ENCODE peak calls at places on chromosomes 5 and 9, in ten cellular contexts. U is skeletal muscle cell; R is mesenchymal stem cell; D is CD8-positive, alpha-beta memory T cell; K is HL-60; F is mesendoderm; W is tibial nerve; N is AG10803; H is transverse colon; I is HepG2. Q is an unnamed sample.

GRCh38 chr5:20683241-20683940 is 695.4 kb upstream of the CDH18 start:
- DNase-seq in W (no peak), D (no peak), I (no peak), N (no peak), U (no peak), R (no peak), K (no peak), F (no peak), H (no peak), Q (no peak)

GRCh38 chr9:2623046-2623865 is 1.7 kb downstream of the VLDLR start:
- DNase-seq in K (no peak), I (peak; percentile 33), D (no peak), N (peak; percentile 36), U (no peak), H (peak; percentile 10), F (peak; percentile 82), R (peak; percentile 43), W (no peak), Q (no peak)

GRCh38 chr5:144583493-144584154 is 413.0 kb downstream of the KCTD16 start:
- DNase-seq in K (no peak), N (no peak), D (no peak), R (no peak), W (no peak), H (no peak), U (no peak), F (no peak), I (no peak), Q (no peak)

GRCh38 chr5:60185230-60186104 is 291.9 kb upstream of the PDE4D start:
- DNase-seq in K (no peak), W (no peak), U (no peak), I (no peak), N (no peak), R (peak; percentile 2), H (no peak), F (no peak), D (no peak), Q (no peak)

GRCh38 chr9:105858877-105859276 is 164.5 kb downstream of the TMEM38B start:
- DNase-seq in I (no peak), F (no peak), K (no peak), D (no peak), R (no peak), H (no peak), N (no peak), U (no peak), W (no peak), Q (no peak)

GRCh38 chr5:94928891-94929290 is 310.4 kb downstream of the SLF1 start:
- DNase-seq in I (no peak), U (peak; percentile 21), R (peak; percentile 7), D (no peak), H (no peak), K (no peak), N (no peak), W (no peak), F (peak; percentile 22), Q (no peak)

GRCh38 chr5:153400931-153401330 is 89.5 kb upstream of the GRIA1 start:
- DNase-seq in H (no peak), W (no peak), I (no peak), K (no peak), N (peak; percentile 57), U (peak; percentile 14), D (no peak), F (no peak), R (no peak), Q (no peak)

GRCh38 chr5:142722896-142723295 is 37.0 kb upstream of the FGF1 start:
- DNase-seq in R (no peak), I (no peak), W (no peak), D (no peak), F (no peak), K (no peak), N (no peak), U (no peak), H (no peak), Q (no peak)

GRCh38 chr9:10112070-10112469 is 500.7 kb downstream of the PTPRD start:
- DNase-seq in R (no peak), W (no peak), K (no peak), I (no peak), N (no peak), H (no peak), F (peak; percentile 6), U (no peak), D (no peak), Q (no peak)

GRCh38 chr5:88886252-88886651 is 3.3 kb upstream of the MEF2C start:
- DNase-seq in U (no peak), F (no peak), H (no peak), W (no peak), R (no peak), K (no peak), D (no peak), N (no peak), I (no peak), Q (no peak)

GRCh38 chr5:142600092-142600491 is 85.8 kb downstream of the FGF1 start:
- DNase-seq in K (no peak), W (no peak), H (no peak), D (no peak), F (no peak), N (no peak), R (peak; percentile 59), U (no peak), I (no peak), Q (no peak)

GRCh38 chr5:17445185-17445584 is 52.8 kb upstream of the TAF11L2 start:
- DNase-seq in R (no peak), U (no peak), N (no peak), F (no peak), K (no peak), I (no peak), D (no peak), H (peak; percentile 49), W (no peak), Q (no peak)

GRCh38 chr5:72988769-72989168 is 32.9 kb downstream of the FCHO2 start:
- DNase-seq in H (no peak), K (no peak), R (peak; percentile 11), W (no peak), I (no peak), F (peak; percentile 3), D (no peak), N (no peak), U (no peak), Q (no peak)

GRCh38 chr5:38541174-38541724 is 15.2 kb downstream of the LIFR start:
- DNase-seq in W (no peak), K (no peak), I (no peak), R (no peak), D (no peak), F (no peak), U (no peak), N (no peak), H (no peak), Q (no peak)

GRCh38 chr5:23412011-23412410 is 95.4 kb upstream of the PRDM9 start:
- DNase-seq in K (no peak), F (no peak), H (no peak), D (no peak), N (no peak), U (peak; percentile 44), W (no peak), I (no peak), R (peak; percentile 64), Q (no peak)

GRCh38 chr9:98785333-98785933 is 10.9 kb downstream of the ANKS6 start:
- DNase-seq in D (no peak), H (no peak), R (no peak), I (no peak), W (no peak), U (no peak), K (no peak), N (no peak), F (no peak), Q (no peak)
- H3K4me3 ChIP-seq in D (no peak overlapping the region), H (no peak overlapping the region), R (no peak overlapping the region), I (no peak overlapping the region), W (no peak overlapping the region), U (no peak overlapping the region), K (no peak overlapping the region), N (no peak overlapping the region), F (no peak overlapping the region), Q (no peak overlapping the region)

DNA sequence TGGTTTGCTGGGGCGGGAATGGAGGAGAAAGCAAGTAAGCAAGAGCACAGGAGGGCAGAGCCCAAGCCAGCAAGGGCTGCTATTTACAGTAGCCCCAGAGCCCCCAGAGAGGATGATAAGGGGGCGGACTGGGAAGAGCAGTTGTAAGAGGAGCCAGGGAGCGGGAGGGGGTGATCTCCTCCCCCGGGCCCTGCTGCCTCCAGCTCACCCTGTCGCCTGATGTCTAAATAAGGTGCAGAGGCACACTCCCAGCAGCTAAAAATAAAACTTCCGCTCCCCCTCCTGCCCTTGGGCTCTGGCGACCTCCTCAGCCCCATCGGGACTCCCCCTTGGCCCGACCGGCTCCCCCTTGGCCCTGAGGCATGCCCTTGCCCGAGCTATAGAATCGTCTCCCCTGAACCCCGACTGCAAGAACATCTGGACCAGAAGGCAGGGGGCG is 14.4 kb upstream of the CCDC69 start:
- DNase-seq in W (no peak), D (no peak), F (no peak), I (no peak), H (peak; percentile 39), U (no peak), R (no peak), K (no peak), N (no peak), Q (no peak)
- H3K4me3 ChIP-seq in W (no peak overlapping the region), D (no peak overlapping the region), F (no peak overlapping the region), I (peak overlapping the region; percentile 37), H (peak overlapping the region; percentile 28), U (no peak overlapping the region), R (no peak overlapping the region), K (no peak overlapping the region), N (no peak overlapping the region), Q (no peak overlapping the region)

DNA sequence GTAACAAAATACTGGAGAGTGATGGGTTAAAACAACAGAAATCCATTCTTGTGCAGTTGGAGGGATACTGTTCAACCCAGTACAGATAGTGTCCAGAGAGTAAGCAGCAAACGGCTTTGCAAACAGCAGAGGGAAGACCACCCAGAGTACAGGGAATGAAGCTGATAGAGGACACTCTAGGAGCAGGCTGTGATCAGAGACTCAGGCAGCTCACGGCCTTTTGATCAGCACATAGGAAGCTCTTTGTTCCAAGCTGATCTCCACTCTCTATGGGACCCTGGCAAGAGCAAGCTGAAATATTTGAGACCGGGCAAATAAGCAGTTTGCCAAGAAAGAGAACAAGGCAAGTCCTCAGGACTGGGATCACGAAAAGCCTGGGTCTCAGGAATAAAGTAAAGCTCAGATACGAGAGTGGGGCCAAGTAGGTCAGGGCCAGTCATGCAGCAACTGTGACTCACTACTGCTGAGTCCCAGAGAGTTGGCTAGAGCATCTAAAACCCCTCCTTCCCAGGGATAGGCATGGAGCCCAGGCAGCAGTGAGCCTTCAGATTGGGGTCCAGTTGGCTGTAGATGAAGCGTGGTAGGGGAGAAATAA is 52.4 kb downstream of the MELK start:
- DNase-seq in U (peak; percentile 55), K (no peak), I (no peak), R (peak; percentile 78), D (no peak), F (no peak), W (peak; percentile 23), H (peak; percentile 8), N (peak; percentile 74), Q (no peak)
- H3K4me3 ChIP-seq in U (no peak overlapping the region), K (no peak overlapping the region), I (no peak overlapping the region), R (no peak overlapping the region), D (no peak overlapping the region), F (no peak overlapping the region), W (no peak overlapping the region), H (no peak overlapping the region), N (peak overlapping the region; percentile 13), Q (no peak overlapping the region)

DNA sequence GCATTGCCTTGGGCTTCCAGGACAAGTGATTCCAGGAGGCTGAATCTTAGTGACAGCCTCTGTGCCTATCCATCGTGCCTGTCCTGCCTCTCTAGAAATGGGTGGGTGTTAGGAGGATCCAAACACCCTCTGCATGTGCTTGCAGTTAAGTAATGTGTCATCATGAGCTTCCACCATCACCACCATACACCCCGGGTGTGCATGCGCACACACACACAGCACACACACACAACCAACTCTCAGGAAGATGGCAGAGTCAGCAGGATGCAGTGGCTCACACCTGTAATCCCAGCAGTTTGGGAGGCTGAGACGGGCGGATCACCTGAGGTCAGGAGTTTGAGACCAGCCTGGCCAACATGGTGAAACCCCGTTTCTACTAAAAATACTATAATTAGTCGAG is 22.8 kb upstream of the CERCAM start:
- DNase-seq in N (no peak), H (no peak), F (no peak), D (no peak), K (no peak), I (no peak), U (no peak), W (no peak), R (no peak), Q (no peak)
- H3K4me3 ChIP-seq in N (no peak overlapping the region), H (no peak overlapping the region), F (no peak overlapping the region), D (no peak overlapping the region), K (no peak overlapping the region), I (no peak overlapping the region), U (no peak overlapping the region), W (no peak overlapping the region), R (no peak overlapping the region), Q (no peak overlapping the region)

Q was measured in effector memory CD4-positive, alpha-beta T cell.